ENCODE peak calls at places on chromosomes 4 and X, in ten cellular contexts. U is cardiac muscle cell; W is GM23248; F is mesenchymal stem cell; H is SK-N-SH; B is neuronal stem cell; C is naive thymus-derived CD4-positive, alpha-beta T cell; X is tibial artery; E is ascending aorta; T is effector memory CD4-positive, alpha-beta T cell. Z is an unnamed sample.

GRCh38 chrX:81174286-81174685 is 27.4 kb downstream of the HMGN5 start:
- DNase-seq in B (no peak), T (no peak), U (peak; percentile 30), F (peak; percentile 29), X (no peak), C (no peak), W (peak; percentile 45), H (no peak), E (no peak), Z (no peak)

GRCh38 chr4:110480031-110480549 is 4.1 kb downstream of the ENPEP start:
- DNase-seq in H (no peak), T (no peak), C (no peak), E (no peak), X (no peak), U (peak; percentile 96), B (no peak), W (peak; percentile 94), F (peak; percentile 72), Z (no peak)

GRCh38 chrX:27086221-27086620 is 376.9 kb downstream of the PPP4R3C start:
- DNase-seq in E (no peak), X (no peak), B (peak; percentile 27), W (no peak), C (no peak), H (no peak), T (no peak), F (no peak), U (no peak), Z (no peak)

GRCh38 chrX:119693996-119694451 is 1.1 kb upstream of the SEPTIN6 start:
- DNase-seq in H (peak; percentile 26), E (no peak), T (no peak), F (peak; percentile 16), W (no peak), X (no peak), U (no peak), C (no peak), B (no peak), Z (no peak)

GRCh38 chr4:184345573-184345922 is 127.9 kb upstream of the ENPP6 start:
- DNase-seq in B (no peak), F (peak; percentile 55), E (peak; percentile 28), C (no peak), T (no peak), X (no peak), W (no peak), H (no peak), U (no peak), Z (no peak)

GRCh38 chr4:163191999-163192398 is 25.3 kb upstream of the NAF1 start:
- DNase-seq in T (no peak), F (peak; percentile 4), H (no peak), U (no peak), X (no peak), C (no peak), E (no peak), W (peak; percentile 45), B (no peak), Z (no peak)

GRCh38 chr4:68359508-68359907 is 9.6 kb upstream of the YTHDC1 start:
- DNase-seq in T (no peak), E (no peak), H (no peak), U (no peak), B (no peak), X (no peak), W (peak; percentile 17), F (peak; percentile 53), C (no peak), Z (no peak)

GRCh38 chrX:44431206-44431605 is 87.7 kb upstream of the EFHC2 start:
- DNase-seq in B (no peak), T (no peak), U (peak; percentile 0), F (peak; percentile 14), E (no peak), H (no peak), X (no peak), C (no peak), W (peak; percentile 49), Z (no peak)

GRCh38 chr4:74545488-74545887 is 100.6 kb downstream of the AREG start:
- DNase-seq in U (peak; percentile 83), C (no peak), F (no peak), H (no peak), E (no peak), B (no peak), T (no peak), X (peak; percentile 64), W (peak; percentile 42), Z (no peak)

GRCh38 chr4:74543983-74544382 is 99.0 kb downstream of the AREG start:
- DNase-seq in H (no peak), C (no peak), U (peak; percentile 75), F (peak; percentile 57), E (no peak), W (peak; percentile 87), B (no peak), X (no peak), T (no peak), Z (no peak)

GRCh38 chr4:74544655-74545361 is 99.9 kb downstream of the AREG start:
- DNase-seq in E (no peak), T (no peak), B (no peak), C (no peak), X (no peak), W (peak; percentile 37), H (no peak), F (no peak), U (peak; percentile 66), Z (no peak)

GRCh38 chr4:74547042-74547441 is 102.1 kb downstream of the AREG start:
- DNase-seq in B (no peak), X (no peak), U (no peak), E (no peak), H (no peak), F (no peak), W (no peak), C (no peak), T (no peak), Z (no peak)

DNA sequence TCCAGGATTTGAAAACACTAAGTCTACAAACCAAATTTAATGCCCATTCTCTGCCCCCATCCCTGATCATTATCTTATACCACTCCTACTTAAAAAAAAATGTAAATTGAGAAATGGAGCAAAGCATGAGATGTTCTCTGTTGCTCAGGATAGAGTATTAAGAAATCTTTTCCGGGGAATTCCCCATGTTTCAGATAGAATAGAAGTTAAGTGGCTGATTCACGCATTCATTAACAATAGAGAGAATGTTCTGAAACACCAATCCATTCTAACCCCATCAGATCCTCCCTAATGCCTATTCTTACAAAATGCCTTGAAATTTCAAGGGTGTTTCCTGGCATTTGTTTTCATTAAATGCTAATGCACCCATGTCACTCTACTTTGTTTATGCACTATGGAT is 101.1 kb downstream of the AREG start:
- DNase-seq in U (peak; percentile 90), B (no peak), E (no peak), C (no peak), H (no peak), T (no peak), F (peak; percentile 68), X (no peak), W (peak; percentile 87), Z (no peak)
- H3K27ac ChIP-seq in U (no peak overlapping the region), B (no peak overlapping the region), E (no peak overlapping the region), C (no peak overlapping the region), H (no peak overlapping the region), T (no peak overlapping the region), F (no peak overlapping the region), X (no peak overlapping the region), W (peak overlapping the region; percentile 90), Z (no peak overlapping the region)

GRCh38 chrX:40061871-40062524 is 35.8 kb downstream of the BCOR start:
- DNase-seq in C (no peak), X (no peak), H (no peak), U (no peak), W (no peak), B (no peak), F (no peak), E (no peak), T (no peak), Z (no peak)

GRCh38 chrX:40063555-40063954 is 34.2 kb downstream of the BCOR start:
- DNase-seq in C (no peak), W (no peak), X (no peak), H (no peak), E (no peak), F (no peak), U (no peak), T (no peak), B (no peak), Z (no peak)

GRCh38 chrX:40062525-40063193 is 35.1 kb downstream of the BCOR start:
- DNase-seq in W (no peak), T (no peak), E (no peak), B (no peak), F (no peak), X (no peak), H (no peak), U (no peak), C (no peak), Z (no peak)

GRCh38 chrX:40065291-40066046 is 32.3 kb downstream of the BCOR start:
- DNase-seq in W (no peak), U (no peak), E (no peak), T (no peak), C (no peak), H (no peak), X (no peak), F (no peak), B (no peak), Z (no peak)

DNA sequence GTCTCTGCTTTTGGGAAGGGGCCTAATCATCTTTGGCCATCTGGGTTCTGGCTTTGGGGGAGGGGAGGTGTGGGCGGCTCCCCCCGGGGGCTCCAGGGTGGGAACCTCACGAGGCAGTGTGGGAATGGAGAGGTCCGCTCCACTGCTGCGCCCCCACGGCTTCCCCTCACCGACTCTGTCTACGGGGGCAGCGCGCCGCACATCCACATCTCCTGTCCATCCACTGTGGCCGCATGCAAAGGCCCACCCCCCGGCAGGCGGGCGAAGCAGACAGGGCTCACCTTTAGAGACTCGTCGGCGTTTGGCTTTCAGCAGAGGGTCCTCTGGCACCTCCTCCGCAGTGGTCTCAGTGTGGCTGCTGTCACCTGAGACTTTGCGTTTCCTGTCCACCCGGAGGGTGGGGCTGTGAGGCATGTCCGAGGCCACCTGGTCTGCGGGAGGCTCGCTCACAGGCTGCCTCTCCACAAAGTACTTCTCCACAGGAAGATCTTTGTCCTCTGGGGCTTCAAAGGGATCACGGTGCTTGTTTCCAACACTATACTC is 33.6 kb downstream of the BCOR start:
- DNase-seq in X (no peak), B (no peak), U (no peak), F (no peak), C (no peak), E (no peak), H (peak; percentile 61), T (no peak), W (no peak), Z (no peak)
- H3K36me3 ChIP-seq in X (peaks cover 48% of the 10 kb centered on the region), B (peaks cover 7% of the 10 kb centered on the region), U (peaks cover 39% of the 10 kb centered on the region), F (no peaks in the 10 kb centered on the region), C (no peaks in the 10 kb centered on the region), E (peaks cover 45% of the 10 kb centered on the region), H (no peaks in the 10 kb centered on the region), T (peaks cover 32% of the 10 kb centered on the region), W (no peaks in the 10 kb centered on the region), Z (peaks cover 88% of the 10 kb centered on the region)

DNA sequence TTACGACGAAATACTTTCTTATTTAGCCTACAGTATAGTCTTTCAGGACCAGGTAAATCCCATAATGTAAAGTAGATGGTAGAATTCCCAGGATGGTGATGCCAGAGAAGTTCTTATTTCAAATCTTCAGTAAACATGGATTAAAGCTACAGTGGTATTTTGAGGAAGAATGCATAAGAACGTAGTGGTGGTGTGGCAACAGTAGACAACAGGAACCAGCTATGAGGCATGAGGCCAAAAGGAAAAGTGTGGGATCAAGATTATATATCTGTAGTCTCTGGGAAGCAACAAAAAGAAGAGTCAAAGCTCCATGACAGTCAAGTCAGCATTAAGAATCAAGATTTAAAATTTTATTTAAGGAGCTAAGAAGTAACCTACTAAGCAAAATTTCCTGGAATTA is 60.2 kb downstream of the METTL14 start:
- DNase-seq in H (no peak), T (no peak), E (no peak), X (no peak), C (no peak), W (no peak), F (no peak), U (peak; percentile 75), B (no peak), Z (no peak)
- H3K27ac ChIP-seq in H (peak overlapping the region; percentile 11), T (no peak overlapping the region), E (peak overlapping the region; percentile 32), X (peak overlapping the region; percentile 51), C (no peak overlapping the region), W (peak overlapping the region; percentile 81), F (no peak overlapping the region), U (peak overlapping the region; percentile 59), B (no peak overlapping the region), Z (no peak overlapping the region)

GRCh38 chr4:97747945-97748344 is 395.3 kb downstream of the STPG2 start:
- DNase-seq in E (no peak), W (no peak), C (no peak), U (no peak), H (no peak), X (no peak), F (no peak), T (no peak), B (no peak), Z (no peak)
- H3K36me3 ChIP-seq in E (no peaks in the 10 kb centered on the region), W (no peaks in the 10 kb centered on the region), C (no peaks in the 10 kb centered on the region), U (no peaks in the 10 kb centered on the region), H (no peaks in the 10 kb centered on the region), X (no peaks in the 10 kb centered on the region), F (no peaks in the 10 kb centered on the region), T (no peaks in the 10 kb centered on the region), B (no peaks in the 10 kb centered on the region), Z (no peaks in the 10 kb centered on the region)

Z was measured in WERI-Rb-1.